ENCODE peak calls at places on chromosomes 11 and 22, in eight cellular contexts. L, T, Q, M, Z, A, Y and B are unnamed samples. For H3K4me1, the result is how much of the 10 kb centered on the place peaks cover.

GRCh38 chr11:11036185-11037161 is 178.6 kb upstream of the ZBED5 start:
- DNase-seq in T (no peak), M (peak), Y (peak), A (no peak), Q (peak), Z (no peak), L (peak), B (peak)

GRCh38 chr11:71240865-71241691 is 11.3 kb downstream of the SHANK2 start:
- DNase-seq in M (peak), Z (peak), L (no peak), Y (peak), A (no peak), T (no peak), Q (peak), B (no peak)

GRCh38 chr11:59901306-59901705 is 22.7 kb downstream of the OOSP3 start:
- DNase-seq in L (no peak), Z (peak), M (no peak), T (no peak), Y (no peak), A (no peak), Q (no peak), B (no peak)

GRCh38 chr11:36056160-36056751 is 112.4 kb downstream of the LDLRAD3 start:
- DNase-seq in Y (peak), T (no peak), Z (peak), L (no peak), Q (peak), A (no peak), M (no peak), B (no peak)

GRCh38 chr22:17140022-17140421 is 18.9 kb upstream of the TMEM121B start:
- DNase-seq in T (no peak), Z (no peak), L (peak), Q (no peak), M (no peak), Y (no peak), A (no peak), B (no peak)

GRCh38 chr22:41934284-41935014 is 7.8 kb upstream of the TNFRSF13C start:
- DNase-seq in Y (no peak), Z (no peak), A (no peak), T (no peak), Q (no peak), L (no peak), M (no peak), B (no peak)

GRCh38 chr22:29615705-29616104 is 12.3 kb downstream of the NF2 start:
- DNase-seq in L (no peak), Z (no peak), Y (no peak), M (no peak), A (no peak), T (no peak), Q (no peak), B (no peak)

GRCh38 chr11:113293936-113294335 is 20.4 kb upstream of the TTC12 start:
- DNase-seq in T (no peak), Z (no peak), Y (no peak), Q (no peak), M (no peak), L (no peak), A (no peak), B (no peak)

GRCh38 chr11:44185522-44185921 is 90.0 kb downstream of the EXT2 start:
- DNase-seq in Q (no peak), A (no peak), M (no peak), Y (no peak), T (no peak), L (no peak), Z (no peak), B (no peak)

GRCh38 chr11:126354631-126355323 is 709 bp upstream of the ST3GAL4 start:
- DNase-seq in Y (no peak), M (no peak), Q (no peak), Z (no peak), T (no peak), L (no peak), A (no peak), B (no peak)

GRCh38 chr22:46058591-46059519 is 81.9 kb upstream of the WNT7B start:
- DNase-seq in L (no peak), Y (no peak), A (peak), M (no peak), Q (peak), Z (no peak), T (no peak), B (no peak)

GRCh38 chr11:46108752-46109151 is 12.5 kb downstream of the PHF21A start:
- DNase-seq in Q (no peak), L (no peak), T (no peak), M (no peak), Y (no peak), A (no peak), Z (no peak), B (no peak)

GRCh38 chr22:21754523-21755128 is 19.0 kb upstream of the YPEL1 start:
- DNase-seq in A (no peak), L (no peak), Q (no peak), T (no peak), Z (no peak), Y (no peak), M (no peak), B (no peak)

GRCh38 chr22:17783317-17783716 is 9.0 kb upstream of the BID start:
- DNase-seq in Z (no peak), Y (no peak), Q (no peak), T (no peak), A (no peak), M (no peak), L (no peak), B (no peak)

GRCh38 chr11:34235189-34235588 is 122.6 kb downstream of the ABTB2 start:
- DNase-seq in M (no peak), Q (no peak), L (no peak), Y (no peak), Z (no peak), A (no peak), T (no peak), B (no peak)

GRCh38 chr11:79466411-79466810 is 25.6 kb upstream of the TENM4 start:
- DNase-seq in A (no peak), Q (no peak), M (no peak), Y (no peak), Z (no peak), T (no peak), L (no peak), B (no peak)

GRCh38 chr22:20533879-20534265 is 26.5 kb downstream of the MED15 start:
- DNase-seq in Z (no peak), M (no peak), Y (no peak), T (no peak), L (no peak), A (no peak), Q (no peak), B (no peak)

GRCh38 chr11:119907934-119908760 is 179.1 kb upstream of the NECTIN1 start:
- DNase-seq in Q (no peak), M (no peak), T (no peak), Z (no peak), A (no peak), Y (no peak), L (no peak), B (no peak)

GRCh38 chr11:1796297-1797011 is 32.7 kb upstream of the CTSD start:
- DNase-seq in Q (no peak), A (no peak), Z (peak), M (no peak), T (no peak), Y (no peak), L (no peak), B (no peak)

GRCh38 chr11:94934362-94934761 is 39.0 kb downstream of the CWC15 start:
- DNase-seq in M (no peak), A (no peak), Z (no peak), Y (no peak), T (no peak), L (no peak), Q (no peak), B (no peak)

GRCh38 chr22:24512043-24512442 is 16.9 kb downstream of the UPB1 start:
- DNase-seq in M (no peak), L (no peak), Y (no peak), T (no peak), A (no peak), Q (no peak), Z (no peak), B (no peak)

GRCh38 chr11:65919151-65920034 is at the start of gene DRAP1:
- DNase-seq in A (peak), T (peak), Q (peak), Y (peak), L (peak), Z (peak), M (peak), B (peak)

GRCh38 chr11:124717786-124718634 is 21.7 kb upstream of the NRGN start:
- DNase-seq in Y (no peak), T (no peak), L (no peak), Q (no peak), A (no peak), M (no peak), Z (no peak), B (no peak)

GRCh38 chr22:31344369-31345330 is 1.5 kb downstream of the PATZ1 start:
- DNase-seq in Z (no peak), T (no peak), Q (peak), A (peak), M (peak), L (no peak), Y (no peak), B (peak)

GRCh38 chr11:94546886-94547285 is 3.2 kb downstream of the FUT4 start:
- DNase-seq in T (no peak), Z (no peak), M (no peak), Q (no peak), A (no peak), L (no peak), Y (no peak), B (no peak)

GRCh38 chr22:44660051-44660830 is 41.8 kb upstream of the PRR5 start:
- DNase-seq in Z (no peak), T (no peak), M (no peak), Q (no peak), L (no peak), A (no peak), Y (no peak), B (no peak)

GRCh38 chr22:23119492-23120414 is 22.0 kb downstream of the RSPH14 start:
- DNase-seq in M (no peak), Q (no peak), Y (no peak), L (no peak), Z (no peak), T (no peak), A (no peak), B (peak)

GRCh38 chr22:46373838-46374662 is 38.5 kb downstream of the TRMU start:
- DNase-seq in A (peak), L (no peak), Z (peak), Q (no peak), Y (no peak), T (no peak), M (no peak), B (peak)

GRCh38 chr11:125224391-125225015 is 60.0 kb downstream of the PKNOX2 start:
- DNase-seq in L (no peak), Y (no peak), Z (no peak), A (no peak), Q (peak), M (peak), T (no peak), B (no peak)

GRCh38 chr11:35178862-35179261 is 39.9 kb downstream of the CD44 start:
- DNase-seq in L (no peak), A (no peak), Q (no peak), Z (no peak), T (no peak), M (no peak), Y (no peak), B (no peak)

GRCh38 chr11:391117-392017 is 2.6 kb upstream of the PKP3 start:
- DNase-seq in T (no peak), Y (no peak), Z (no peak), Q (no peak), M (no peak), A (no peak), L (no peak), B (no peak)

GRCh38 chr11:74322667-74323066 is 11.2 kb upstream of the P4HA3 start:
- DNase-seq in M (peak), Q (peak), Z (no peak), L (peak), A (no peak), Y (no peak), T (peak), B (no peak)

GRCh38 chr11:22456993-22457748 is 119.0 kb downstream of the SLC17A6 start:
- DNase-seq in A (no peak), M (no peak), T (no peak), Y (no peak), Q (peak), L (no peak), Z (peak), B (no peak)

GRCh38 chr11:123235117-123235686 is 40.2 kb upstream of the CLMP start:
- DNase-seq in L (no peak), A (peak), Y (peak), T (peak), M (peak), Z (no peak), Q (peak), B (no peak)

GRCh38 chr22:43129426-43130425 is 13.5 kb downstream of the MCAT start:
- DNase-seq in Z (no peak), Y (no peak), M (no peak), Q (no peak), L (no peak), A (no peak), T (no peak), B (no peak)

DNA sequence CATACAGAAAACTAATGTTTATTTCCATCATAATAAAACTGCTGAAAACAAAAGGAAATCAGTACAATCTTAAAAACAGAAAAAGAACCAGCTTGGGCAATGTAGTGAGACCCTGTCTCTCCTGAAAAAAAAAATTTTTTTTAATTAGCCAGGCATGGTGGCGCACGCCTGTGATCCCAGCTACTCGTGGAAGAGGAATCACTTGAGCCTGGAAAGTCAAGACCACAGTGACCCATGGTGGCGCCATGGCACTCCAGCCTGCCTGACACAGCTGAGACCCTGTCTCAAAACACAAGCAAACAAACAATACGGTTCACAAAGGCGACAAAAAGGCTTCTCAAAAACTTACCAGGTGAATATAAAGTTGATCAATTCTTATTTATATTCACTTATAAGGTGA is 289.7 kb downstream of the BRD1 start:
- DNase-seq in Q (no peak), M (no peak), T (no peak), A (no peak), Y (no peak), Z (no peak), L (no peak), B (no peak)
- H3K4me3 ChIP-seq in Q (no peak), M (no peak), T (no peak), A (no peak), Y (no peak), Z (no peak), L (no peak), B (no peak)

DNA sequence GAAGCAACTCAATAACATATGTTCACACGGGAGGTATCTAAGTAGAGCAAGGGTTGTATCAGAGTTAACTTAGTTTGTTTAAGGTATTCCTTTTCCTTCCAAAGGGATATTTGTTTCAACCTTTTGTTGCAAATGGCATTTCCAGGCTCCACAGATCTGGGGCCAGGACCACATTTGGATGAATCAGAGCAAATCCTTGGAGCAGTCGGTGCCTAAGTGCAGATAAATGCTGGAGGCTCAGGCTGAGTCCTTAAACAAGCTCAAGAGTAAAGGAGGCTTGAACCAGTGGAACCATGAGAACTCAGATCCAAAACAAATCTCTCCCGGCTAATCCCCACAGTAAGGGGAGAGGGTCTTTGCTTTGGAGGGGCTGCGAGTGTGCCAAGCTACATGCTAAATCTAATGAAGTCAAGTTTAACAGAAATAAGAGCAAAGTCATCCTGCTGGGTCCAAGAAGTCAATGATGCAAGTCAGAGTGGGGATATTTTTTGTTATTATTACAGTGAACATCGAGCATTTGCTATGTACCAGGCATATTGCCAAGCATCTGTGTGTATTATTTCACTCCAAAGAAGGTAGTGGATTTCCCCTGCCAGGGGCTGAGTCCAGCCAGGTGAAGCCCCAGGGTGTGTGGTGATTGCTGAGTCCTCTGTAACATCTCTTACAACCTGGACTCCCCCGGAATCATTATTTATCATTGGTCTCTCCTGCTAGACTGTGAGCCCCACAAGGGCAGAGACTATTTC is 548.8 kb downstream of the MIAT start:
- DNase-seq in Q (no peak), A (no peak), M (no peak), Z (no peak), T (no peak), L (no peak), Y (no peak), B (no peak)
- H3K27ac ChIP-seq in Q (no peak), A (no peak), M (no peak), Z (no peak), T (no peak), L (no peak), Y (peak), B (no peak)

GRCh38 chr11:102187416-102188125 is 77.3 kb downstream of the YAP1 start:
- DNase-seq in T (no peak), A (no peak), M (no peak), Z (no peak), L (no peak), Q (no peak), Y (no peak), B (no peak)

GRCh38 chr11:102186836-102187235 is 76.6 kb downstream of the YAP1 start:
- DNase-seq in Z (no peak), L (no peak), A (no peak), T (no peak), Q (no peak), Y (no peak), M (no peak), B (no peak)

GRCh38 chr11:102179366-102179765 is 69.1 kb downstream of the YAP1 start:
- DNase-seq in Y (no peak), Q (no peak), A (no peak), T (no peak), M (no peak), Z (no peak), L (no peak), B (no peak)

DNA sequence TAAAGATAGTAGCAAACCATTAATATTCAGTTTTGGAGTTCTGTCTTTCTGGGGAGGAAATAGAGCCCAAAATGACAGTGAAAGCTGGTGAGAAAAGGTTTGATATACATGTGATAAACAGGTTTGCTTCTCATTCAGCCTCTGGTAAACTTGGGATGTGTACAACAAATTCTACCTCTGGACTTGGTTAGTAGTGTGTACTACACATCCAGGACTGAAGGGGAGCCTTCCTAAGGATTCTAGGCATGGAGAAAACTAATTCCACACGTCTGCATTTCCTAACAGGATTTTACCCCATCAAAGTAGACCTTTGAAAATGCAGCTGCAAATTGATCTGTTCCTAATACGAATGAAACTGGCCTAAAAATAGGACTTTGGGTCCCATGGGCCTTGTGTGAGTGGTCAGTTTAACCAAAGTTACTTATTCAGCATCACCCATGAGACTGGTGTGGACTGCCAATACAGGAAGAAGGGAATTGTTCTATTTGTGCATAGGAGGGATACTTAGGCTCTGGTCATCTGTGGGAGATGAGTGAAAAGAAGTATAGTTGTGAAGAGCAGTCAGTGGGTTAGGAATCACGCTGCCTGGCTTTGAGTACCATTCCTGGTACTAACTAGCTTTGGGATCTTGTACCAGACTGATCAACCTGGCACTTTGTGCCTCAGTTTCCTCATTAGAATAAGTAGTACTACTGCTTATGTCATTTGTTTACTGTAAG is 74.2 kb downstream of the YAP1 start:
- DNase-seq in L (no peak), Z (no peak), Y (no peak), M (no peak), Q (no peak), A (no peak), T (no peak), B (no peak)
- H3K4me1 ChIP-seq in L (under half), Z (under half), Y (under half), M (under half), Q (under half), A (under half), T (half or more), B (under half)

GRCh38 chr22:47474895-47475294 is 712.4 kb downstream of the TBC1D22A start:
- DNase-seq in L (no peak), Q (no peak), Z (no peak), M (peak), Y (no peak), T (no peak), A (no peak), B (no peak)
- H3K4me3 ChIP-seq in L (no peak), Q (no peak), Z (no peak), M (no peak), Y (no peak), T (no peak), A (no peak), B (peak)

DNA sequence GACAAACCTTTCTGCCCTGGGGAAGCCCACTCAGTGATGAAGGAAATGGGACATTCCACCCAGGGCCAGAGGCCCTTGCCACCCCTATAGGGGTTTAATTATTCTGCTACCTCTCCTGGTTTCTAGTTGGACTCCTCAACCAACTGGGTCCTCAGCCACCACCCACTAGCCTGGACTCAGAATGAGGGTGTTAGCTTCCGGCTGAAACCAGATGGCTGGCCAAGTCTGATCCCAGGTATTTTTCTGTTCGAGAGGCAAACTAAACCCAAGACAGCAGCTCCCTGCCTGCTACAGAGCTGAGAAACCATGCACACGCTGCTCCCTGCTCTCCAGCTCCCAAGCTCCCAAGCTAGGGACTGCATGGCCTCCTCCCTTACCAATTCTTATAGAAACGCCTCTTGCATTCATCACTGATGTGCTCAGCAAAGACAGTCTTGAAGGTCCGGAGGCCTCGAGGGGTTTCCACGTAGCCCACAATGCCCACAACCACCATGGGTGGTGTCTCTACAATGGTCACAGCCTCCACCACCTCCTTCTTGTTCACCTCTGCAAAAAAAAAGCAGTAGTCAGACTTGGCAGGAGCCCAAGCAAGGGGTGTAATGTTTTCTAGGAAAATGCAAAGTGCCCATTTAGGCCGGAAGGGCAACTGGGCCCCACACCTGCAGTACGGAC is 2.2 kb downstream of the RPL3 start:
- DNase-seq in M (no peak), Y (no peak), Q (no peak), A (no peak), T (no peak), L (no peak), Z (peak), B (peak)
- H3K27ac ChIP-seq in M (peak), Y (peak), Q (peak), A (peak), T (no peak), L (peak), Z (peak), B (peak)

DNA sequence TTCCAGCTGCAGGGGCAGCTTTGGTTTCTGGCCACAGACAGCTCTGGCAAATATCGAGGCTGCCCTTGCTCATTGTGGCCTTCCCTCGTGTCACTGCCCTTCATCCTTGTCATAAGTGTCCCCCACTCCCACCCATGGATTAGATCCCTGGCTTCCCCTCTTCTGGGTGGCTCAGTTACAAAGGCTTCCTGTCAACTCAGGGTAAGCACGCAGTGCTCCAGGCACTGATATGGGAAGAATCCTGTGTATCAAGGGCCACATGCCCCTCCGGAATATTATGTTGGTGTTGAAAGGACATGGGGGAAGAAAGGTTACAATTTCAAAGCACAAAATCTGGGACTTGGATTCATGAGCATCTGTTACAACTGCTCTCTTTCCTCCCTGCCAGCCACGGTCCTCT is 128.1 kb downstream of the DBX1 start:
- DNase-seq in Z (no peak), Y (no peak), T (no peak), L (no peak), A (no peak), M (no peak), Q (no peak), B (no peak)
- H3K4me1 ChIP-seq in Z (half or more), Y (half or more), T (half or more), L (under half), A (under half), M (under half), Q (under half), B (under half)